ENCODE peak calls at places on chromosomes 12 and 14, in eight cellular contexts. L, R, B, G, H, J, M and Z are unnamed samples.
A peak's percentile ranks its signal among the peaks of the same experiment; 100 is the strongest.

GRCh38 chr12:21169878-21170472 is 39.0 kb downstream of the SLCO1B1 start:
- DNase-seq in L (peak; percentile 17), R (peak; percentile 8), B (peak; percentile 54), G (no peak), H (no peak), J (peak; percentile 21), M (no peak), Z (no peak)

GRCh38 chr14:68786491-68787234 is 6.2 kb downstream of the ZFP36L1 start:
- DNase-seq in L (no peak), R (peak; percentile 86), B (peak; percentile 50), G (no peak), H (peak; percentile 29), J (peak; percentile 92), M (peak; percentile 61), Z (peak; percentile 68)

GRCh38 chr14:92923744-92924103 is 774 bp downstream of the CHGA start:
- DNase-seq in L (no peak), R (no peak), B (no peak), G (no peak), H (no peak), J (no peak), M (no peak), Z (no peak)

GRCh38 chr14:106318700-106319099 is 792.3 kb downstream of the TMEM121 start:
- DNase-seq in L (peak; percentile 48), R (no peak), B (no peak), G (no peak), H (no peak), J (no peak), M (no peak), Z (no peak)

GRCh38 chr14:75811862-75812505 is 150.9 kb downstream of the TTLL5 start:
- DNase-seq in L (no peak), R (no peak), B (no peak), G (no peak), H (no peak), J (peak; percentile 54), M (no peak), Z (no peak)

GRCh38 chr12:91224411-91224810 is 41.8 kb upstream of the DCN start:
- DNase-seq in L (no peak), R (no peak), B (no peak), G (no peak), H (no peak), J (peak; percentile 59), M (no peak), Z (no peak)

GRCh38 chr12:113582521-113583218 is 111.0 kb upstream of the LHX5 start:
- DNase-seq in L (no peak), R (no peak), B (peak; percentile 27), G (no peak), H (no peak), J (no peak), M (no peak), Z (no peak)

GRCh38 chr12:56151672-56152131 is 685 bp upstream of the MYL6B start:
- DNase-seq in L (peak; percentile 67), R (peak; percentile 46), B (peak; percentile 56), G (peak; percentile 77), H (no peak), J (no peak), M (peak; percentile 59), Z (peak; percentile 70)

GRCh38 chr14:38786921-38787320 is 316.1 kb downstream of the SEC23A start:
- DNase-seq in L (no peak), R (no peak), B (no peak), G (no peak), H (no peak), J (peak; percentile 3), M (no peak), Z (no peak)

GRCh38 chr14:37595809-37596595 is 573 bp downstream of the TTC6 start:
- DNase-seq in L (no peak), R (peak; percentile 97), B (peak; percentile 98), G (no peak), H (no peak), J (no peak), M (no peak), Z (peak; percentile 86)
- H3K4me3 ChIP-seq in L (no peak overlapping the region), R (peak overlapping the region; percentile 62), B (peak overlapping the region; percentile 93), G (peak overlapping the region; percentile 62), H (peak overlapping the region; percentile 42), J (peak overlapping the region; percentile 22), M (peak overlapping the region; percentile 30), Z (peak overlapping the region; percentile 33)

GRCh38 chr12:93825926-93826599 is 148.9 kb downstream of the CRADD start:
- DNase-seq in L (no peak), R (no peak), B (no peak), G (no peak), H (no peak), J (peak; percentile 75), M (no peak), Z (no peak)

GRCh38 chr12:93824514-93825500 is 147.6 kb downstream of the CRADD start:
- DNase-seq in L (no peak), R (no peak), B (no peak), G (no peak), H (no peak), J (no peak), M (no peak), Z (no peak)

GRCh38 chr12:93827179-93827578 is 150.0 kb downstream of the CRADD start:
- DNase-seq in L (no peak), R (no peak), B (no peak), G (no peak), H (no peak), J (no peak), M (no peak), Z (no peak)

GRCh38 chr12:93825501-93825888 is 148.3 kb downstream of the CRADD start:
- DNase-seq in L (no peak), R (no peak), B (no peak), G (no peak), H (no peak), J (no peak), M (no peak), Z (no peak)

DNA sequence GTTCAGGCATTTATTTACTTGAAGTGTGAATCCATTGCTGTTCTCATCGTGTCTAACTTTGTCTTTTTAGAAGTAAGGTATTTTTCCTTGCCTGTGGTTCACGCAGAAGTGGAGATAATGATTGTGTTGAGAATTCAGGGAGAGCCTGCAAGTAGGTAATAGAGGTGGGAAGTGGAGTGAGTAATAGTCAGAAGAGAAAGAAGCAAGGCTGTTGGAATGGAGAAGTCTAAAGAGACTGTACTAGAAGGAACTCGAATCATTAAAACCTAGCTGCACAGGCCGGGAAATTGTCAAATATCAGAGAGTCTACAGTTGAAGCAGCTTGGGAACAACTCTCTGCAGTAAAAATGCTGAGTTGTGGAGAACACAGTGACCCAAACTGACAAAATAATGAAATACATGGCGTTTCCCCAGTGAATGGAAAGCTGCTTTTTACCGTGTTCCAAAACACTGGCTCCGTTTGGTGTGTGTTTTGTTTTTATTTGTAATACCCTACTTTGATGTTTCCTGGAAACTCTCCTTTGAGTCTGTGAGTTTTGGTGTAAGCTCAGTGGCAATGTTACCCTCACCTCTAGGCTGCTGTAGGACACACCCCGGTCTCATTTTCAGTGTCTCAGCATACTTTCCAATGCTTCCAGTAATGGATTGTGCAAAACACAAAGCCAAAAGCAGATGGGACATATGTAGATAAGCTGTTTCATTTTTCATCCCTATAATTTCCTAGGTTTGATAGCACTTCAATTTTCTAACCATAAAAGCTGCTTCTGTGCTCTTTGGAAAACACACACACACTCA is 146.6 kb downstream of the CRADD start:
- DNase-seq in L (no peak), R (no peak), B (no peak), G (no peak), H (no peak), J (no peak), M (no peak), Z (no peak)
- H3K4me3 ChIP-seq in L (no peak overlapping the region), R (no peak overlapping the region), B (no peak overlapping the region), G (no peak overlapping the region), H (no peak overlapping the region), J (no peak overlapping the region), M (no peak overlapping the region), Z (no peak overlapping the region)

GRCh38 chr12:53726946-53727309 is 324 bp downstream of the CALCOCO1 start:
- DNase-seq in L (no peak), R (peak; percentile 40), B (peak; percentile 17), G (no peak), H (no peak), J (peak; percentile 34), M (no peak), Z (no peak)

GRCh38 chr12:53728206-53728605 is 954 bp upstream of the CALCOCO1 start:
- DNase-seq in L (no peak), R (no peak), B (no peak), G (no peak), H (no peak), J (no peak), M (no peak), Z (no peak)

GRCh38 chr12:53727310-53728041 is at the start of gene CALCOCO1:
- DNase-seq in L (peak; percentile 97), R (peak; percentile 98), B (peak; percentile 98), G (peak; percentile 98), H (peak; percentile 99), J (peak; percentile 96), M (peak; percentile 97), Z (peak; percentile 99)

GRCh38 chr12:53725824-53726223 is 1.4 kb downstream of the CALCOCO1 start:
- DNase-seq in L (no peak), R (no peak), B (peak; percentile 13), G (no peak), H (no peak), J (peak; percentile 47), M (no peak), Z (peak; percentile 50)

DNA sequence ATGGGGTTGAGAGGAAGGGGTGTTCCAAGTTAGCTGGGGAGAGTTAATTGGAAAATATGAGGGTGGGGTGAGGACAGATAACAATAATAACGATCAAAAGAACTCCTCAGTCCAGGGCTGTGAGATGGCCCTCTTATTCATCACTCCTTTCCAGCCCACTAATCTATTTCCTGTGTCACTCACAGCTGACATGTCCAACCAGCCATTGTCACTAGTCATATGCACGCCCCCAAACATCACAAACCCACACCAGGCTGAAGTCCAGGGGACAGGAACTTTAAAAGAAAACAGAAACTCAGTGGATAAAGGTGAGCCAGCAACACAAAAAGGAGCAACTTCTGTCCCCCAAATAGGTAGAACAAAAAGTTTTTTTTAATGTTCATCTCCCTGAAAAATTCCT is 910 bp downstream of the CALCOCO1 start:
- DNase-seq in L (no peak), R (peak; percentile 15), B (peak; percentile 37), G (no peak), H (no peak), J (no peak), M (no peak), Z (no peak)
- H3K4me3 ChIP-seq in L (peak overlapping the region; percentile 66), R (peak overlapping the region; percentile 53), B (peak overlapping the region; percentile 77), G (peak overlapping the region; percentile 90), H (peak overlapping the region; percentile 97), J (peak overlapping the region; percentile 97), M (peak overlapping the region; percentile 85), Z (peak overlapping the region; percentile 76)

GRCh38 chr12:130290114-130290513 is 47.6 kb upstream of the PIWIL1 start:
- DNase-seq in L (no peak), R (no peak), B (no peak), G (no peak), H (no peak), J (no peak), M (no peak), Z (no peak)

GRCh38 chr12:130281157-130281799 is 56.4 kb upstream of the PIWIL1 start:
- DNase-seq in L (peak; percentile 11), R (no peak), B (no peak), G (peak; percentile 69), H (no peak), J (peak; percentile 11), M (peak; percentile 53), Z (peak; percentile 86)

GRCh38 chr12:130288201-130288600 is 49.5 kb upstream of the PIWIL1 start:
- DNase-seq in L (no peak), R (no peak), B (no peak), G (no peak), H (no peak), J (no peak), M (no peak), Z (no peak)

GRCh38 chr12:130286041-130286440 is 51.6 kb upstream of the PIWIL1 start:
- DNase-seq in L (no peak), R (no peak), B (no peak), G (no peak), H (no peak), J (no peak), M (no peak), Z (no peak)

GRCh38 chr12:130286741-130287140 is 50.9 kb upstream of the PIWIL1 start:
- DNase-seq in L (no peak), R (no peak), B (no peak), G (no peak), H (no peak), J (no peak), M (no peak), Z (no peak)
- H3K4me3 ChIP-seq in L (no peak overlapping the region), R (no peak overlapping the region), B (no peak overlapping the region), G (no peak overlapping the region), H (no peak overlapping the region), J (no peak overlapping the region), M (no peak overlapping the region), Z (no peak overlapping the region)